ENCODE peak calls at places on chromosome 6, in seven cellular contexts. I, V, D, P, Z, J and R are unnamed samples.

GRCh38 chr6:144377586-144377985 is 92.5 kb downstream of the UTRN start:
- DNase-seq in P (no peak), D (peak), V (peak), Z (no peak), I (no peak), J (no peak), R (peak)

GRCh38 chr6:44681782-44682181 is 294.3 kb downstream of the CDC5L start:
- DNase-seq in V (peak), J (no peak), P (no peak), Z (no peak), I (no peak), D (no peak), R (peak)

GRCh38 chr6:113696960-113697359 is 160.2 kb upstream of the MARCKS start:
- DNase-seq in J (no peak), V (no peak), Z (no peak), I (no peak), P (no peak), D (peak), R (no peak)

GRCh38 chr6:31907158-31907813 is 5.4 kb upstream of the ZBTB12 start:
- DNase-seq in Z (no peak), V (peak), D (peak), P (no peak), J (no peak), I (no peak), R (peak)

GRCh38 chr6:1405221-1405620 is 15.8 kb downstream of the FOXF2 start:
- DNase-seq in V (no peak), I (no peak), J (no peak), Z (no peak), P (no peak), D (no peak), R (no peak)

GRCh38 chr6:42332916-42333315 is 115.3 kb upstream of the MRPS10 start:
- DNase-seq in D (no peak), J (no peak), Z (no peak), I (no peak), P (no peak), V (no peak), R (no peak)

GRCh38 chr6:137571854-137572253 is 77.7 kb upstream of the OLIG3 start:
- DNase-seq in V (peak), Z (peak), J (no peak), D (peak), I (no peak), P (peak), R (no peak)

GRCh38 chr6:120994573-120994967 is 339.7 kb downstream of the TBC1D32 start:
- DNase-seq in P (no peak), I (no peak), V (no peak), Z (no peak), J (no peak), D (peak), R (no peak)

GRCh38 chr6:153553627-153554026 is 422.5 kb upstream of the RGS17 start:
- DNase-seq in Z (no peak), V (no peak), P (peak), J (no peak), D (peak), I (no peak), R (no peak)

GRCh38 chr6:106804238-106805016 is 170.1 kb downstream of the CD24 start:
- DNase-seq in V (no peak), J (no peak), Z (no peak), P (no peak), I (no peak), D (no peak), R (no peak)
- H3K4me3 ChIP-seq in V (no peak), J (no peak), Z (no peak), P (no peak), I (no peak), D (no peak), R (no peak)

GRCh38 chr6:129893513-129894098 is 32.5 kb upstream of the TMEM244 start:
- DNase-seq in I (no peak), P (peak), V (peak), Z (no peak), D (peak), J (no peak), R (peak)

GRCh38 chr6:129889580-129889979 is 28.5 kb upstream of the TMEM244 start:
- DNase-seq in V (peak), D (peak), P (peak), I (no peak), J (no peak), Z (no peak), R (peak)

GRCh38 chr6:129890701-129891100 is 29.6 kb upstream of the TMEM244 start:
- DNase-seq in P (peak), J (no peak), I (no peak), Z (no peak), D (peak), V (no peak), R (no peak)

GRCh38 chr6:129886401-129887155 is 25.5 kb upstream of the TMEM244 start:
- DNase-seq in V (no peak), J (no peak), I (no peak), Z (no peak), P (no peak), D (no peak), R (no peak)

DNA sequence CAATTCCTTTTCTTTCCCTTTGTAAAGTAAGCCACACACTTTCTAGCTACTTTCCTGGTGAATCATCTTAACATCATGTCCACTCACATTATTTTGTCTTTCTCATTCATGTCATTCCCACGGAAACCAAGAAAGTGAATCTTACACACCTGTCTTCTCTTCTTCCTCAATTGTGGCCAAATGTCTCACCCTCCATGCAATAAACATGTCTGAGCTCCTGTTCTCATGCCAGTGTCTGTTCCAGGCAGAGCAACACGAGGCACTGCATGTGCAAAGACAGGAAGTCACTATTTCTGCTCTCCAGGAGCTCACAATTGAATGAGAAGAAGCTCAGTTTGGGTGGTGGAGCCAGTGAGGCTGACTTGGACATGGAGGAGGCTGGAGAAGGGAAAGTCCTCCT is 29.0 kb upstream of the TMEM244 start:
- DNase-seq in I (no peak), V (no peak), P (peak), J (no peak), Z (no peak), D (peak), R (peak)
- H3K4me3 ChIP-seq in I (no peak), V (no peak), P (no peak), J (no peak), Z (no peak), D (no peak), R (no peak)

GRCh38 chr6:81487489-81487888 is 265.0 kb downstream of the TENT5A start:
- DNase-seq in J (no peak), P (no peak), D (no peak), Z (no peak), V (peak), I (no peak), R (peak)
- H3K4me3 ChIP-seq in J (no peak), P (no peak), D (no peak), Z (no peak), V (no peak), I (no peak), R (no peak)

DNA sequence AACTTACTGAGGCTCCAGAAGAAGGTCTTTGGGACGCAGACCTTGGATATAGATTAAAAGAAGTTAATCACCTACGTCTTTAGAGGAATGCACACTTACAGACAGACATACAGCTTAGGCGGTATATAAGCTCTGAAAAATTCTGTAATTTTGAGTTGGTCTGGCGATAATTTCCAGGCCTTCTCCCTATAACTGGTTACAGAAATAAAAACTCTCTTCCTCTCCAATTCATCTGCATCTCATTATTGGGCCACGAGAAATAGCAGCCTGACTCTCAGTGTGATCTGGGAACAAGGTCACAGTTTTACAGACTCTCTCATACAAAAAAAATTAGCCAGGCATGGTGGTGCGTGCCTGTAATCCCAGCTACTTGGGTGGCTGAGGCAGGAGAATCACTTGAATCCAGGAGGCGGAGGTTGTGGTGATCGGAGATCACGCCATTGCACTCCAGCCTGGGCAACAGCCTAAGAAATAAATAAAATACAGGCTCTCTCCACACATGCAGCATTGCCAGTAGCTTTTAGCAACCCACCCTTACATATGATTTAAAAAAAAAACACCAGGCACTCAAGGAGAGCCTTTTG is 4.7 kb downstream of the ZBTB24 start:
- DNase-seq in Z (no peak), D (peak), P (no peak), I (no peak), V (no peak), J (no peak), R (no peak)
- H3K4me3 ChIP-seq in Z (peak), D (peak), P (peak), I (no peak), V (no peak), J (no peak), R (no peak)